ENCODE peak calls at places on chromosome 1, in nine cellular contexts. One of them, this sample, is unnamed.

GRCh38 chr1:47617381-47618221 is 179.8 kb downstream of the FOXD2 start:
- DNase-seq in CD8-positive, alpha-beta T cell: no peak
- DNase-seq in B cell: no peak
- DNase-seq in cardiac fibroblast: no peak
- DNase-seq in tibial artery: no peak
- DNase-seq in progenitor cell of endocrine pancreas: no peak
- DNase-seq in ovary: no peak
- DNase-seq in heart right ventricle: no peak
- DNase-seq in HFF-Myc: no peak
- DNase-seq in this sample: no peak

GRCh38 chr1:201585901-201586300 is 47.0 kb downstream of the NAV1 start:
- DNase-seq in CD8-positive, alpha-beta T cell: no peak
- DNase-seq in B cell: no peak
- DNase-seq in cardiac fibroblast: no peak
- DNase-seq in tibial artery: no peak
- DNase-seq in progenitor cell of endocrine pancreas: no peak
- DNase-seq in ovary: no peak
- DNase-seq in heart right ventricle: no peak
- DNase-seq in HFF-Myc: no peak
- DNase-seq in this sample: no peak

GRCh38 chr1:65524931-65525296 is 104.4 kb downstream of the LEPR start:
- DNase-seq in CD8-positive, alpha-beta T cell: no peak
- DNase-seq in B cell: no peak
- DNase-seq in cardiac fibroblast: no peak
- DNase-seq in tibial artery: no peak
- DNase-seq in progenitor cell of endocrine pancreas: no peak
- DNase-seq in ovary: peak; percentile 29
- DNase-seq in heart right ventricle: no peak
- DNase-seq in HFF-Myc: no peak
- DNase-seq in this sample: no peak

GRCh38 chr1:5650283-5651026 is 341.8 kb downstream of the NPHP4 start:
- DNase-seq in CD8-positive, alpha-beta T cell: no peak
- DNase-seq in B cell: no peak
- DNase-seq in cardiac fibroblast: no peak
- DNase-seq in tibial artery: no peak
- DNase-seq in progenitor cell of endocrine pancreas: no peak
- DNase-seq in ovary: no peak
- DNase-seq in heart right ventricle: no peak
- DNase-seq in HFF-Myc: no peak
- DNase-seq in this sample: no peak

GRCh38 chr1:56934400-56935080 is 31.3 kb downstream of the C8B start:
- DNase-seq in CD8-positive, alpha-beta T cell: no peak
- DNase-seq in B cell: no peak
- DNase-seq in cardiac fibroblast: peak; percentile 67
- DNase-seq in tibial artery: no peak
- DNase-seq in progenitor cell of endocrine pancreas: no peak
- DNase-seq in ovary: no peak
- DNase-seq in heart right ventricle: no peak
- DNase-seq in HFF-Myc: peak; percentile 69
- DNase-seq in this sample: peak; percentile 65

GRCh38 chr1:3030663-3031381 is 9.6 kb downstream of the ACTRT2 start:
- DNase-seq in CD8-positive, alpha-beta T cell: no peak
- DNase-seq in B cell: no peak
- DNase-seq in cardiac fibroblast: no peak
- DNase-seq in tibial artery: no peak
- DNase-seq in progenitor cell of endocrine pancreas: no peak
- DNase-seq in ovary: no peak
- DNase-seq in heart right ventricle: no peak
- DNase-seq in HFF-Myc: no peak
- DNase-seq in this sample: no peak

GRCh38 chr1:34983700-34984355 is 1.3 kb downstream of the TMEM35B start:
- DNase-seq in CD8-positive, alpha-beta T cell: no peak
- DNase-seq in B cell: no peak
- DNase-seq in cardiac fibroblast: peak; percentile 22
- DNase-seq in tibial artery: no peak
- DNase-seq in progenitor cell of endocrine pancreas: no peak
- DNase-seq in ovary: no peak
- DNase-seq in heart right ventricle: no peak
- DNase-seq in HFF-Myc: no peak
- DNase-seq in this sample: no peak

GRCh38 chr1:112594208-112594876 is 24.6 kb downstream of the ST7L start:
- DNase-seq in CD8-positive, alpha-beta T cell: no peak
- DNase-seq in B cell: no peak
- DNase-seq in cardiac fibroblast: no peak
- DNase-seq in tibial artery: no peak
- DNase-seq in progenitor cell of endocrine pancreas: no peak
- DNase-seq in ovary: no peak
- DNase-seq in heart right ventricle: no peak
- DNase-seq in HFF-Myc: no peak
- DNase-seq in this sample: no peak

GRCh38 chr1:234655328-234656069 is 45.5 kb upstream of the IRF2BP2 start:
- DNase-seq in CD8-positive, alpha-beta T cell: no peak
- DNase-seq in B cell: no peak
- DNase-seq in cardiac fibroblast: no peak
- DNase-seq in tibial artery: no peak
- DNase-seq in progenitor cell of endocrine pancreas: no peak
- DNase-seq in ovary: no peak
- DNase-seq in heart right ventricle: no peak
- DNase-seq in HFF-Myc: no peak
- DNase-seq in this sample: no peak

GRCh38 chr1:85135456-85135798 is 65.4 kb downstream of the SYDE2 start:
- DNase-seq in CD8-positive, alpha-beta T cell: no peak
- DNase-seq in B cell: no peak
- DNase-seq in cardiac fibroblast: no peak
- DNase-seq in tibial artery: no peak
- DNase-seq in progenitor cell of endocrine pancreas: no peak
- DNase-seq in ovary: no peak
- DNase-seq in heart right ventricle: no peak
- DNase-seq in HFF-Myc: no peak
- DNase-seq in this sample: no peak

DNA sequence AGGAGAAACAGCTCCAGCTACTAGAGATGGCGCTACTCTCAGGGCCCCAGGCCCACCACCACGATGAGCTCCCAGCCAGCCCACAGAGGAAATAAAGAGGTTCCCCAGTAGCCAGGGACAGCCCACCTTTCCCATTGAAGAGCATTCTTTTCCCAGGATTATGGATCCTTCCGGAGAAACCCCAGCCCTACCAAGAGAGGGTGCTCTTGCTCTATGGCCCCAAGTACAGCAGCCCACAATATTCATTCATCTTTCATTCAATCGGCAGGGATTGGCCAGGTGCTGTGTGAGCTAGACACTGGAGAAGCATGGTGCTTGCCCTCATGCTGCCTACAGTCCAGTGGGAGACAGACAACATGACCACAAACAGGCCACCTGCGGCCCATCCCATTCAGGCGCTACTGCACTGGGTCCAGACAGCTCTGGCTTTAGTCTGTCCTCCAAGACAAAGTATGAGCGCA is 29.9 kb downstream of the PMVK start:
- DNase-seq in CD8-positive, alpha-beta T cell: no peak
- DNase-seq in B cell: no peak
- DNase-seq in cardiac fibroblast: peak; percentile 20
- DNase-seq in tibial artery: no peak
- DNase-seq in progenitor cell of endocrine pancreas: no peak
- DNase-seq in ovary: no peak
- DNase-seq in heart right ventricle: no peak
- DNase-seq in HFF-Myc: no peak
- DNase-seq in this sample: no peak
- TF ChIP-seq CTCF in CD8-positive, alpha-beta T cell: no peak
- TF ChIP-seq CTCF in B cell: no peak
- TF ChIP-seq CTCF in cardiac fibroblast: peak; percentile 58
- TF ChIP-seq CTCF in tibial artery: no peak
- TF ChIP-seq CTCF in progenitor cell of endocrine pancreas: no peak
- TF ChIP-seq CTCF in ovary: no peak
- TF ChIP-seq CTCF in heart right ventricle: peak; percentile 46
- TF ChIP-seq CTCF in HFF-Myc: peak; percentile 44
- TF ChIP-seq CTCF in this sample: no peak

GRCh38 chr1:231613419-231614349 is 12.9 kb upstream of the DISC1 start:
- DNase-seq in CD8-positive, alpha-beta T cell: no peak
- DNase-seq in B cell: peak; percentile 51
- DNase-seq in cardiac fibroblast: no peak
- DNase-seq in tibial artery: no peak
- DNase-seq in progenitor cell of endocrine pancreas: no peak
- DNase-seq in ovary: no peak
- DNase-seq in heart right ventricle: no peak
- DNase-seq in HFF-Myc: no peak
- DNase-seq in this sample: no peak
- TF ChIP-seq CTCF in CD8-positive, alpha-beta T cell: no peak
- TF ChIP-seq CTCF in B cell: no peak
- TF ChIP-seq CTCF in cardiac fibroblast: no peak
- TF ChIP-seq CTCF in tibial artery: no peak
- TF ChIP-seq CTCF in progenitor cell of endocrine pancreas: no peak
- TF ChIP-seq CTCF in ovary: no peak
- TF ChIP-seq CTCF in heart right ventricle: no peak
- TF ChIP-seq CTCF in HFF-Myc: no peak
- TF ChIP-seq CTCF in this sample: no peak

DNA sequence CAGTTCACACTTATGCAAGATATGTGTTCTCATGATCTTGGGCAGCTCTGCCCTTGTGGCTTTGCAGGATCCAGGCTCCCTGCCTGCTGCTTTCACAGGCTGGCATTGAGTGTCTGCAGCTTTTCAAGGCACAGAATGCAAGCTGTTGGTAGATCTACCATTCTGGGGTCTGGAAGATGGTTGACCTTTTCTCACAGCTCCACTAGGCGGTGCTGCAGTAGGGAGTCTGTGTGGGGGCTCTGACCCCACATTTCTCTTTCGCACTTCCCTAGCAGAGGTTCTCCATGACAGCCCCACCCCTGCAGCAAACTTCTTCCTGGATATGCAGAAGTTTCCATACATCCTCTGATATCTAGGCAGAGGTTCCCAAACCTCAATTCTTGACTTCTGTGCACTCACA is 500.5 kb downstream of the BRINP3 start:
- DNase-seq in CD8-positive, alpha-beta T cell: no peak
- DNase-seq in B cell: no peak
- DNase-seq in cardiac fibroblast: no peak
- DNase-seq in tibial artery: no peak
- DNase-seq in progenitor cell of endocrine pancreas: no peak
- DNase-seq in ovary: no peak
- DNase-seq in heart right ventricle: no peak
- DNase-seq in HFF-Myc: no peak
- DNase-seq in this sample: no peak
- TF ChIP-seq CTCF in CD8-positive, alpha-beta T cell: no peak
- TF ChIP-seq CTCF in B cell: no peak
- TF ChIP-seq CTCF in cardiac fibroblast: no peak
- TF ChIP-seq CTCF in tibial artery: no peak
- TF ChIP-seq CTCF in progenitor cell of endocrine pancreas: no peak
- TF ChIP-seq CTCF in ovary: no peak
- TF ChIP-seq CTCF in heart right ventricle: no peak
- TF ChIP-seq CTCF in HFF-Myc: no peak
- TF ChIP-seq CTCF in this sample: no peak

GRCh38 chr1:116075577-116075976 is 35.6 kb upstream of the MAB21L3 start:
- DNase-seq in CD8-positive, alpha-beta T cell: no peak
- DNase-seq in B cell: no peak
- DNase-seq in cardiac fibroblast: no peak
- DNase-seq in tibial artery: no peak
- DNase-seq in progenitor cell of endocrine pancreas: no peak
- DNase-seq in ovary: no peak
- DNase-seq in heart right ventricle: no peak
- DNase-seq in HFF-Myc: no peak
- DNase-seq in this sample: no peak

GRCh38 chr1:116075981-116076380 is 35.2 kb upstream of the MAB21L3 start:
- DNase-seq in CD8-positive, alpha-beta T cell: no peak
- DNase-seq in B cell: no peak
- DNase-seq in cardiac fibroblast: no peak
- DNase-seq in tibial artery: no peak
- DNase-seq in progenitor cell of endocrine pancreas: no peak
- DNase-seq in ovary: no peak
- DNase-seq in heart right ventricle: no peak
- DNase-seq in HFF-Myc: no peak
- DNase-seq in this sample: no peak

GRCh38 chr1:116078699-116079223 is 32.4 kb upstream of the MAB21L3 start:
- DNase-seq in CD8-positive, alpha-beta T cell: no peak
- DNase-seq in B cell: no peak
- DNase-seq in cardiac fibroblast: no peak
- DNase-seq in tibial artery: no peak
- DNase-seq in progenitor cell of endocrine pancreas: no peak
- DNase-seq in ovary: no peak
- DNase-seq in heart right ventricle: no peak
- DNase-seq in HFF-Myc: no peak
- DNase-seq in this sample: no peak

GRCh38 chr1:116076831-116077230 is 34.4 kb upstream of the MAB21L3 start:
- DNase-seq in CD8-positive, alpha-beta T cell: no peak
- DNase-seq in B cell: no peak
- DNase-seq in cardiac fibroblast: no peak
- DNase-seq in tibial artery: no peak
- DNase-seq in progenitor cell of endocrine pancreas: no peak
- DNase-seq in ovary: no peak
- DNase-seq in heart right ventricle: no peak
- DNase-seq in HFF-Myc: no peak
- DNase-seq in this sample: no peak
- TF ChIP-seq CTCF in CD8-positive, alpha-beta T cell: no peak
- TF ChIP-seq CTCF in B cell: no peak
- TF ChIP-seq CTCF in cardiac fibroblast: no peak
- TF ChIP-seq CTCF in tibial artery: no peak
- TF ChIP-seq CTCF in progenitor cell of endocrine pancreas: no peak
- TF ChIP-seq CTCF in ovary: no peak
- TF ChIP-seq CTCF in heart right ventricle: no peak
- TF ChIP-seq CTCF in HFF-Myc: no peak
- TF ChIP-seq CTCF in this sample: no peak

GRCh38 chr1:102790997-102791396 is 317.3 kb downstream of the COL11A1 start:
- DNase-seq in CD8-positive, alpha-beta T cell: no peak
- DNase-seq in B cell: no peak
- DNase-seq in cardiac fibroblast: peak; percentile 10
- DNase-seq in tibial artery: no peak
- DNase-seq in progenitor cell of endocrine pancreas: no peak
- DNase-seq in ovary: no peak
- DNase-seq in heart right ventricle: no peak
- DNase-seq in HFF-Myc: no peak
- DNase-seq in this sample: no peak
- TF ChIP-seq CTCF in CD8-positive, alpha-beta T cell: no peak
- TF ChIP-seq CTCF in B cell: no peak
- TF ChIP-seq CTCF in cardiac fibroblast: peak; percentile 21
- TF ChIP-seq CTCF in tibial artery: no peak
- TF ChIP-seq CTCF in progenitor cell of endocrine pancreas: no peak
- TF ChIP-seq CTCF in ovary: no peak
- TF ChIP-seq CTCF in heart right ventricle: no peak
- TF ChIP-seq CTCF in HFF-Myc: peak; percentile 22
- TF ChIP-seq CTCF in this sample: no peak

This sample was measured in glutamatergic neuron.